ENCODE peak calls at places on chromosomes 13 and 19, in five cellular contexts. One of them, this sample, is unnamed.

GRCh38 chr19:4220188-4220587 is 9.1 kb upstream of the EBI3 start:
- DNase-seq in K562: no peak
- DNase-seq in H1: no peak
- DNase-seq in HepG2: no peak
- DNase-seq in GM12878: no peak
- DNase-seq in this sample: no peak

GRCh38 chr19:8595651-8596050 is 14.9 kb downstream of the ADAMTS10 start:
- DNase-seq in H1: no peak
- DNase-seq in HepG2: no peak
- DNase-seq in K562: no peak
- DNase-seq in GM12878: no peak
- DNase-seq in this sample: no peak

GRCh38 chr13:45362939-45363338 is 22.0 kb upstream of the TPT1 start:
- DNase-seq in HepG2: peak; percentile 25
- DNase-seq in H1: peak; percentile 81
- DNase-seq in GM12878: no peak
- DNase-seq in K562: peak; percentile 59
- DNase-seq in this sample: peak; percentile 40

GRCh38 chr13:89966524-89966923 is 1381.0 kb upstream of the MIR17HG start:
- DNase-seq in GM12878: no peak
- DNase-seq in K562: no peak
- DNase-seq in H1: no peak
- DNase-seq in HepG2: no peak
- DNase-seq in this sample: no peak

GRCh38 chr19:56639217-56639616 is 3.7 kb upstream of the SMIM17 start:
- DNase-seq in GM12878: no peak
- DNase-seq in HepG2: no peak
- DNase-seq in H1: no peak
- DNase-seq in K562: peak; percentile 22
- DNase-seq in this sample: peak; percentile 35

GRCh38 chr19:10699650-10700335 is 1.4 kb upstream of the QTRT1 start:
- DNase-seq in GM12878: peak; percentile 35
- DNase-seq in H1: peak; percentile 77
- DNase-seq in K562: peak; percentile 52
- DNase-seq in HepG2: peak; percentile 35
- DNase-seq in this sample: no peak

GRCh38 chr13:47747901-47748300 is 253.2 kb downstream of the SUCLA2 start:
- DNase-seq in GM12878: no peak
- DNase-seq in H1: no peak
- DNase-seq in K562: no peak
- DNase-seq in HepG2: no peak
- DNase-seq in this sample: no peak

GRCh38 chr13:92833071-92833470 is 393.5 kb upstream of the GPC6 start:
- DNase-seq in K562: no peak
- DNase-seq in HepG2: no peak
- DNase-seq in GM12878: no peak
- DNase-seq in H1: no peak
- DNase-seq in this sample: no peak

GRCh38 chr19:54648129-54648528 is 14.7 kb upstream of the LILRB4 start:
- DNase-seq in K562: no peak
- DNase-seq in H1: no peak
- DNase-seq in GM12878: no peak
- DNase-seq in HepG2: no peak
- DNase-seq in this sample: no peak

GRCh38 chr13:77429320-77430142 is 102.6 kb upstream of the MYCBP2 start:
- DNase-seq in H1: no peak
- DNase-seq in GM12878: peak; percentile 93
- DNase-seq in HepG2: no peak
- DNase-seq in K562: no peak
- DNase-seq in this sample: no peak

GRCh38 chr13:114142640-114143490 is 10.4 kb upstream of the RASA3 start:
- DNase-seq in K562: peak; percentile 30
- DNase-seq in H1: peak; percentile 46
- DNase-seq in GM12878: no peak
- DNase-seq in HepG2: no peak
- DNase-seq in this sample: no peak

GRCh38 chr13:45068036-45069001 is 52.0 kb upstream of the GTF2F2 start:
- DNase-seq in GM12878: no peak
- DNase-seq in HepG2: no peak
- DNase-seq in K562: no peak
- DNase-seq in H1: no peak
- DNase-seq in this sample: no peak

GRCh38 chr19:4371898-4372629 is 28.3 kb downstream of the SH3GL1 start:
- DNase-seq in HepG2: no peak
- DNase-seq in H1: peak; percentile 43
- DNase-seq in GM12878: no peak
- DNase-seq in K562: peak; percentile 55
- DNase-seq in this sample: no peak

GRCh38 chr19:49210108-49210900 is 52.7 kb downstream of the TRPM4 start:
- DNase-seq in K562: peak; percentile 92
- DNase-seq in GM12878: no peak
- DNase-seq in H1: peak; percentile 91
- DNase-seq in HepG2: no peak
- DNase-seq in this sample: peak; percentile 86

GRCh38 chr19:16285769-16286564 is 38.7 kb upstream of the KLF2 start:
- DNase-seq in HepG2: no peak
- DNase-seq in GM12878: no peak
- DNase-seq in K562: peak; percentile 6
- DNase-seq in H1: peak; percentile 61
- DNase-seq in this sample: no peak

GRCh38 chr13:48653074-48654054 is at the start of gene CYSLTR2:
- DNase-seq in HepG2: no peak
- DNase-seq in K562: no peak
- DNase-seq in H1: no peak
- DNase-seq in GM12878: peak; percentile 35
- DNase-seq in this sample: no peak

GRCh38 chr13:104837756-104838155 is 1697.7 kb downstream of the EFNB2 start:
- DNase-seq in H1: no peak
- DNase-seq in HepG2: no peak
- DNase-seq in K562: no peak
- DNase-seq in GM12878: no peak
- DNase-seq in this sample: no peak

GRCh38 chr13:39281539-39282150 is 243.4 kb downstream of the NHLRC3 start:
- DNase-seq in HepG2: peak; percentile 2
- DNase-seq in H1: no peak
- DNase-seq in GM12878: no peak
- DNase-seq in K562: no peak
- DNase-seq in this sample: no peak
- H3K9ac ChIP-seq in HepG2: no peak overlapping the region
- H3K9ac ChIP-seq in H1: no peak overlapping the region
- H3K9ac ChIP-seq in GM12878: no peak overlapping the region
- H3K9ac ChIP-seq in K562: no peak overlapping the region
- H3K9ac ChIP-seq in this sample: no peak overlapping the region

GRCh38 chr19:1261863-1262686 is 7.1 kb upstream of the CIRBP start:
- DNase-seq in K562: no peak
- DNase-seq in GM12878: no peak
- DNase-seq in HepG2: peak; percentile 48
- DNase-seq in H1: no peak
- DNase-seq in this sample: no peak
- TF ChIP-seq ZNF274 in K562: no peak
- TF ChIP-seq ZNF274 in GM12878: no peak
- TF ChIP-seq ZNF274 in HepG2: no peak
- TF ChIP-seq ZNF274 in H1: no peak
- TF ChIP-seq ZNF274 in this sample: no peak

DNA sequence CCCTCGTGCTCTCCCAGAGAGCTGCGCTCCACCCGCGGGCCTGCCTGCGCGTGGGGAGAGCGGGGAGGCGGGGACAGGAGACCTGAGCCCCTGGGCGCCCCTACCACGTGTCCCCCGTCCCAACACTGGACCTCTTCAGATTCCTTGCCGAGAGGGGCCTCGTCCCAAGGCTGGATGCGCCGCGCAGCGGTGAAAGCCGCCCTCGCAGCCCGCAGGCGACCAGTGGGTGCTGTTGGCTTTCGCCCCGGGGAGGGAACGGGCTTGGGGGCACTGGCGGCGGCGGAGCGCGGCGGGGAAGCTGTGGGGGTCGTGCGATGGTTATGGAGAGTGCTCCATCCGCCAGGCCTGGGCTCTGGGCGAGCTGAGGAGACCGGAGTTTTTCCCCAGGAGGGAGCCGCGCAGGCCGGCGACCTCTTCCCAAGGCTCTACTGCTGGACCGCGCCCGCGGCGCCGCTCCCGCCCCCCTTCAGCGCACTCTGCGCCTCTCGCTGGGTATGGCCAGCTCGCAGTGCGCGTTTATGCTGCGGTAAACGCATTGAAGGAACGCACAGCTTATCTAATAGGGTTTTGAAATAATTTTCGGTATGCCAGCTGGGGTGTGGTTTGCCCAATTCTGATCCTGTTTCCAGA is 17.2 kb upstream of the RNF17 start:
- DNase-seq in HepG2: no peak
- DNase-seq in H1: peak; percentile 85
- DNase-seq in K562: no peak
- DNase-seq in GM12878: no peak
- DNase-seq in this sample: no peak
- H3K4me3 ChIP-seq in HepG2: no peak overlapping the region
- H3K4me3 ChIP-seq in H1: peak overlapping the region; percentile 58
- H3K4me3 ChIP-seq in K562: no peak overlapping the region
- H3K4me3 ChIP-seq in GM12878: peak overlapping the region; percentile 30
- H3K4me3 ChIP-seq in this sample: peak overlapping the region; percentile 13

DNA sequence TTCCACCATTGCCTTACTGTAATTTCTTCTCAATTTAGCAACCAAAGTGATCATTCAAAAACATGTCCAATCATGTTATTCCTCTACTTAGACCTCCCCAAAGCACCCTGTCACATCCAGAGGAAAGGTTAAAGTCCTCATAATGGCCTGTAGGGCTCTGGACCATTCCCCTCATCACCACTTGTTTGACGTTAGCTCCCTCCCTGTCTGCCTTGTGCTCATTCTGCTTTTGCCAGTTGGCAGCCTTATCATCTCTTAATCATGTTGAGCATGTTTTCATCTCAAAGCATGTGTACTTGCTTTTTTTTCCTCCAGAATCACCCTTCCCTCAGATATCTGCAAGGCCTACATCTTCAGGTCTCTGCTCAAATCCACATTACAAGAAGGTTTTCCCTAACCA is 25.8 kb downstream of the UBAC2 start:
- DNase-seq in HepG2: no peak
- DNase-seq in GM12878: no peak
- DNase-seq in H1: no peak
- DNase-seq in K562: no peak
- DNase-seq in this sample: no peak
- H3K9ac ChIP-seq in HepG2: no peak overlapping the region
- H3K9ac ChIP-seq in GM12878: no peak overlapping the region
- H3K9ac ChIP-seq in H1: no peak overlapping the region
- H3K9ac ChIP-seq in K562: no peak overlapping the region
- H3K9ac ChIP-seq in this sample: no peak overlapping the region